ENCODE peak calls at places on chromosomes 6 and 20, in four cellular contexts. R, E, K and W are unnamed samples. For H3K4me1, the result is how much of the 10 kb centered on the place peaks cover.

GRCh38 chr6:29727637-29728036 is 4.4 kb downstream of the HLA-F start:
- DNase-seq in R (no peak), E (no peak), K (no peak), W (no peak)

GRCh38 chr6:131398176-131398575 is 174.8 kb upstream of the ARG1 start:
- DNase-seq in R (no peak), E (no peak), K (no peak), W (no peak)

GRCh38 chr6:158605266-158605878 is 39.2 kb downstream of the DYNLT1 start:
- DNase-seq in R (peak), E (peak), K (peak), W (peak)

GRCh38 chr6:123393333-123393732 is 243.4 kb downstream of the TRDN start:
- DNase-seq in R (no peak), E (no peak), K (no peak), W (no peak)

GRCh38 chr20:45445805-45446562 is 23.6 kb upstream of the WFDC2 start:
- DNase-seq in R (no peak), E (peak), K (peak), W (no peak)

GRCh38 chr6:84260186-84260585 is 32.7 kb upstream of the CEP162 start:
- DNase-seq in R (no peak), E (no peak), K (no peak), W (no peak)

GRCh38 chr6:166484863-166485262 is 101.6 kb downstream of the RAMACL start:
- DNase-seq in R (no peak), E (no peak), K (no peak), W (no peak)

GRCh38 chr6:163602851-163603250 is 188.3 kb downstream of the QKI start:
- DNase-seq in R (no peak), E (no peak), K (no peak), W (no peak)

GRCh38 chr6:138546733-138547185 is 47.5 kb upstream of the NHSL1 start:
- DNase-seq in R (no peak), E (no peak), K (no peak), W (no peak)

GRCh38 chr6:161564951-161565350 is 291.1 kb upstream of the AGPAT4 start:
- DNase-seq in R (no peak), E (no peak), K (no peak), W (no peak)

GRCh38 chr20:21373436-21373835 is 23.9 kb downstream of the NKX2-4 start:
- DNase-seq in R (no peak), E (no peak), K (no peak), W (no peak)

GRCh38 chr6:130359736-130360135 is 6.1 kb upstream of the TMEM200A start:
- DNase-seq in R (no peak), E (no peak), K (no peak), W (no peak)

GRCh38 chr20:24746351-24746685 is 202.8 kb upstream of the CST7 start:
- DNase-seq in R (peak), E (peak), K (no peak), W (peak)

GRCh38 chr20:44495802-44496481 is 20.3 kb downstream of the TTPAL start:
- DNase-seq in R (no peak), E (peak), K (no peak), W (no peak)

GRCh38 chr6:33384581-33385020 is 7.0 kb upstream of the KIFC1 start:
- DNase-seq in R (no peak), E (peak), K (peak), W (no peak)

DNA sequence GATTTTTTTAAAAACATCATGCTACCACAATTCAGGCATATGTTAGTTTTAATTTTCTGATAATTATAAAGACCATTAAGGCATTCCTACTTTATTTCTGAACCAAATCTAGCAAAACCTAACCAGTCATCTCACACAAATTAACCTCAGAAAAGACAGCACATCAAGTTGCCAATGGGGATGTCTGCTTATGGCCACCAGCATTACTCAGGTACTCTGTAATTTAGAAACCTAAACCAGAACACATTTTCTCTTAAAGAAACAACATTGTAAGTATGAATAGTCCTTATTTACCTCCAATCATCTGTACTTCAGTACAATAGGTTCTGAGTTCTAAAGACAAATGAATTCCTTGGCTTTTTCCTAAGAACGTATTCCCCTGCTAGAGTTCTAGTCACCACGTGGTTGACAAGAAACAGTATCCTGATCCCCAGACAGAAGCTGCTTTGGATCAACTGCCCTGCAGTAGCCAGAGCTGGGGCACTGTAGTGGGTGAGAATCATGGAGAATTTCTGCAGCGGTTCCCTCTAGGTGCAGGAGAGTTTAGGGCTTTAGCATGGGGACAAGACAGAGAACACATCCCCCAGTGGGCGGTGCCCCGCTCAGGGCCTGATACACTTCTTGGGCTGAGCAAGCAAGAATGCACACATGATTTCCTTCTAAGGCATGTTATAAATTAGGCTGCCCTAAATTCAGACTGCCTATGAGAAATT is 15.4 kb downstream of the GCLC start:
- DNase-seq in R (no peak), E (no peak), K (no peak), W (no peak)
- H3K4me1 ChIP-seq in R (half or more), E (under half), K (under half), W (under half)

GRCh38 chr20:6094038-6094437 is 28.8 kb downstream of the FERMT1 start:
- DNase-seq in R (no peak), E (no peak), K (no peak), W (no peak)
- TF ChIP-seq POLR2AphosphoS5 in R (no peak), E (no peak), K (no peak), W (peak)

DNA sequence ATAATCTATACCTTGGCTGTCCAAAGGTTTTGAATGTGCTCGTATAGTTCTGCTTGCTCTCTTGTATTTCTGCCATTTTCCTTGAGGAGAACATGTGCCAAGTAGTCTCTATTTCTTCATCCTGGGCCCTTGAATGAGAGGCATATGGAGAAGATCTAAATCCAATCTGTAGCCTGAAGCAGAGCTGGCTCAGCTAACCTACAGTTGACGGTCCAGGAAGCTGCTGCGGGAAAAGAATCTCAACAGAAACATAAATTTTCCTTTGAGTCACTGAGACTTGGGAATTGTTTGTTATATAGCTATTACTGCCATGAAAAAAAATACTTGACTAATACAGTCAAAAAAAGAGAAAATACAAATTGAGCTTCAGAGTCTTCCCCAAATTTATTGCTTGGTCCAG is 30.1 kb upstream of the PLCB4 start:
- DNase-seq in R (no peak), E (no peak), K (no peak), W (no peak)
- H3K27ac ChIP-seq in R (no peak), E (no peak), K (no peak), W (no peak)

GRCh38 chr20:47346172-47346571 is 10.3 kb downstream of the ZMYND8 start:
- DNase-seq in R (no peak), E (no peak), K (no peak), W (no peak)
- H3K4me1 ChIP-seq in R (half or more), E (under half), K (under half), W (under half)

GRCh38 chr20:3805594-3806264 is 9.6 kb downstream of the CDC25B start:
- DNase-seq in R (no peak), E (no peak), K (peak), W (no peak)

GRCh38 chr20:3808544-3808943 is 11.8 kb upstream of the AP5S1 start:
- DNase-seq in R (no peak), E (no peak), K (no peak), W (no peak)

GRCh38 chr20:3811421-3812258 is 8.7 kb upstream of the AP5S1 start:
- DNase-seq in R (peak), E (peak), K (no peak), W (peak)

GRCh38 chr20:3804781-3805180 is 8.7 kb downstream of the CDC25B start:
- DNase-seq in R (no peak), E (no peak), K (no peak), W (no peak)

DNA sequence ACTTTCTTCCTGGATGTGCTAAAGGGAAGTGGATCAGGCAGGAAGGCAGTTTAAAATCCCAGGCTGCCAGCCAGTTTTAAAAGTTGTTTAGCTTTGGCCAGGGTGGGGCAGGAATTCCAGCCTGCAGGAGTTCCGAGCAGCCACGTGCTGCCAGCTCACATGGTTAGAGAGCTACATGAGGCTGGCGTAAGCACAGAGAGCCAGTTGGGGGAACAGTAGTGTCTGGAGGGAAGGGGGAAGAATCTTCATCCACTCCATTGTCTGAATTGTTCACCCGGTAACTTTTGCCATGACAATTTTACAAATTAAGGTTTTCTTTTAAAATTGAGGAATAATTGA is 12.0 kb downstream of the CDC25B start:
- DNase-seq in R (peak), E (peak), K (no peak), W (peak)
- TF ChIP-seq POLR2AphosphoS5 in R (peak), E (peak), K (no peak), W (peak)

GRCh38 chr6:160275511-160276003 is 16.9 kb upstream of the SLC22A2 start:
- DNase-seq in R (no peak), E (no peak), K (no peak), W (no peak)
- H3K27ac ChIP-seq in R (no peak), E (no peak), K (no peak), W (no peak)